ENCODE peak calls at places on chromosomes 1 and 21, in five cellular contexts. S, K, G, W and C are unnamed samples. For H3K4me1 and H3K27me3, the result is how much of the 10 kb centered on the place peaks cover.

GRCh38 chr1:81714636-81715035 is 86.1 kb upstream of the ADGRL2 start:
- DNase-seq in S (no peak), K (no peak), G (no peak), W (no peak), C (no peak)

GRCh38 chr1:112518186-112518585 is 9.4 kb downstream of the WNT2B start:
- DNase-seq in S (no peak), K (no peak), G (no peak), W (no peak), C (no peak)

GRCh38 chr21:34707876-34708325 is 39.1 kb downstream of the CLIC6 start:
- DNase-seq in S (no peak), K (no peak), G (peak), W (no peak), C (peak)

GRCh38 chr1:113788802-113789201 is 23.5 kb downstream of the RSBN1 start:
- DNase-seq in S (no peak), K (no peak), G (no peak), W (no peak), C (no peak)

GRCh38 chr1:64493864-64494263 is 23.9 kb downstream of the CACHD1 start:
- DNase-seq in S (peak), K (no peak), G (no peak), W (no peak), C (no peak)

GRCh38 chr1:238223067-238223640 is 332.4 kb upstream of the ZP4 start:
- DNase-seq in S (no peak), K (no peak), G (no peak), W (no peak), C (no peak)

GRCh38 chr1:63592536-63593302 is 492 bp upstream of the PGM1 start:
- DNase-seq in S (no peak), K (peak), G (no peak), W (no peak), C (no peak)

GRCh38 chr1:192263436-192263835 is 53.4 kb upstream of the RGS21 start:
- DNase-seq in S (no peak), K (no peak), G (no peak), W (no peak), C (no peak)

GRCh38 chr1:69421286-69421685 is 146.4 kb upstream of the LRRC7 start:
- DNase-seq in S (no peak), K (no peak), G (no peak), W (no peak), C (no peak)

GRCh38 chr1:245039196-245039595 is 115.6 kb upstream of the KIF26B start:
- DNase-seq in S (no peak), K (no peak), G (no peak), W (no peak), C (no peak)

GRCh38 chr1:53298163-53298685 is 29.6 kb downstream of the LRP8 start:
- DNase-seq in S (no peak), K (no peak), G (no peak), W (no peak), C (no peak)

GRCh38 chr1:3768811-3769390 is 3.6 kb upstream of the SMIM1 start:
- DNase-seq in S (no peak), K (no peak), G (no peak), W (no peak), C (no peak)

GRCh38 chr21:45228171-45228641 is 59.5 kb downstream of the POFUT2 start:
- DNase-seq in S (no peak), K (no peak), G (peak), W (no peak), C (peak)

GRCh38 chr1:93345633-93346471 is at the start of gene DR1:
- DNase-seq in S (peak), K (peak), G (peak), W (peak), C (peak)

GRCh38 chr1:29832471-29832870 is 596.1 kb downstream of the PTPRU start:
- DNase-seq in S (no peak), K (no peak), G (no peak), W (no peak), C (no peak)

GRCh38 chr1:3032970-3033794 is 11.9 kb downstream of the ACTRT2 start:
- DNase-seq in S (no peak), K (no peak), G (peak), W (peak), C (peak)

GRCh38 chr1:208430220-208430619 is 186.0 kb upstream of the PLXNA2 start:
- DNase-seq in S (no peak), K (no peak), G (no peak), W (no peak), C (no peak)

GRCh38 chr1:38991638-38992449 is 768 bp downstream of the AKIRIN1 start:
- DNase-seq in S (peak), K (peak), G (no peak), W (peak), C (no peak)

GRCh38 chr1:172699111-172699510 is 40.2 kb downstream of the FASLG start:
- DNase-seq in S (no peak), K (peak), G (peak), W (no peak), C (peak)

GRCh38 chr1:68970571-68970970 is 473.7 kb upstream of the DEPDC1 start:
- DNase-seq in S (no peak), K (no peak), G (no peak), W (no peak), C (no peak)

GRCh38 chr1:245678866-245679411 is 524.2 kb downstream of the KIF26B start:
- DNase-seq in S (peak), K (no peak), G (no peak), W (no peak), C (no peak)

GRCh38 chr1:83131692-83131955 is 867.3 kb downstream of the TTLL7 start:
- DNase-seq in S (no peak), K (no peak), G (no peak), W (no peak), C (no peak)

GRCh38 chr1:112882271-112882744 is 73.7 kb downstream of the SLC16A1 start:
- DNase-seq in S (no peak), K (no peak), G (no peak), W (no peak), C (no peak)

GRCh38 chr1:246492611-246493245 is 14.4 kb downstream of the SMYD3 start:
- DNase-seq in S (peak), K (peak), G (no peak), W (peak), C (no peak)

GRCh38 chr1:36384542-36385409 is 948 bp downstream of the STK40 start:
- DNase-seq in S (peak), K (peak), G (peak), W (peak), C (peak)

GRCh38 chr1:227388214-227388613 is 69.9 kb upstream of the CDC42BPA start:
- DNase-seq in S (no peak), K (no peak), G (no peak), W (no peak), C (no peak)

GRCh38 chr1:32972814-32973428 is 8.3 kb upstream of the RNF19B start:
- DNase-seq in S (peak), K (peak), G (no peak), W (peak), C (no peak)

GRCh38 chr1:31581821-31582810 is 5.8 kb downstream of the TINAGL1 start:
- DNase-seq in S (no peak), K (no peak), G (no peak), W (peak), C (no peak)

GRCh38 chr1:47371016-47371517 is 37.5 kb downstream of the CMPK1 start:
- DNase-seq in S (no peak), K (no peak), G (no peak), W (no peak), C (no peak)

GRCh38 chr1:62237361-62237760 is 42.7 kb downstream of the L1TD1 start:
- DNase-seq in S (no peak), K (no peak), G (no peak), W (no peak), C (no peak)

GRCh38 chr1:30702823-30703222 is 20.6 kb downstream of the MATN1 start:
- DNase-seq in S (no peak), K (no peak), G (no peak), W (no peak), C (no peak)

GRCh38 chr1:162578936-162579335 is 17.4 kb downstream of the UAP1 start:
- DNase-seq in S (no peak), K (no peak), G (no peak), W (no peak), C (no peak)

GRCh38 chr1:230867119-230867902 is 1.0 kb downstream of the C1orf198 start:
- DNase-seq in S (no peak), K (no peak), G (no peak), W (no peak), C (no peak)
- H3K4me1 ChIP-seq in S (under half), K (under half), G (under half), W (under half), C (under half)

GRCh38 chr1:181113061-181113695 is 24.7 kb downstream of the IER5 start:
- DNase-seq in S (no peak), K (no peak), G (no peak), W (no peak), C (no peak)
- H3K27ac ChIP-seq in S (no peak), K (peak), G (no peak), W (peak), C (no peak)

DNA sequence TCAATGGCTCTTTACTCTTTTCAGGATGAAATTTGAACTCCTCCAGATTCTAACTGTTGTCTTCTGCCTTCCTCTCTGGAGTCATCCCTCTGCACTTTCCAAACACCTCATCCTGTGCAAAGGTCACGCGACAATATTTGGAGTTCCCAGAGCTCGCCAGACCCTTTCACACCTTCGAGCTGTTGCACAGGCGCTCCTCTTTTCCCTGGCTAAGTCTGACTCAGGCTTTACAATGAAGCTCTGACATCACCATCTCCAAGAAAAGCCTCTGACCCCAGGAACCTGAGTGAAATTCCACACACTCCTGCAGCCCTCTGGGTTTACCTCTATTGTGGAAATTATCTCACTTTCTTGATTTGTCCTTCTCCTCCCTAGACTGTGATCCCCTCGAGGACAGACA is 270.3 kb downstream of the RGS7 start:
- DNase-seq in S (no peak), K (no peak), G (no peak), W (no peak), C (no peak)
- H3K27me3 ChIP-seq in S (under half), K (under half), G (under half), W (under half), C (under half)

DNA sequence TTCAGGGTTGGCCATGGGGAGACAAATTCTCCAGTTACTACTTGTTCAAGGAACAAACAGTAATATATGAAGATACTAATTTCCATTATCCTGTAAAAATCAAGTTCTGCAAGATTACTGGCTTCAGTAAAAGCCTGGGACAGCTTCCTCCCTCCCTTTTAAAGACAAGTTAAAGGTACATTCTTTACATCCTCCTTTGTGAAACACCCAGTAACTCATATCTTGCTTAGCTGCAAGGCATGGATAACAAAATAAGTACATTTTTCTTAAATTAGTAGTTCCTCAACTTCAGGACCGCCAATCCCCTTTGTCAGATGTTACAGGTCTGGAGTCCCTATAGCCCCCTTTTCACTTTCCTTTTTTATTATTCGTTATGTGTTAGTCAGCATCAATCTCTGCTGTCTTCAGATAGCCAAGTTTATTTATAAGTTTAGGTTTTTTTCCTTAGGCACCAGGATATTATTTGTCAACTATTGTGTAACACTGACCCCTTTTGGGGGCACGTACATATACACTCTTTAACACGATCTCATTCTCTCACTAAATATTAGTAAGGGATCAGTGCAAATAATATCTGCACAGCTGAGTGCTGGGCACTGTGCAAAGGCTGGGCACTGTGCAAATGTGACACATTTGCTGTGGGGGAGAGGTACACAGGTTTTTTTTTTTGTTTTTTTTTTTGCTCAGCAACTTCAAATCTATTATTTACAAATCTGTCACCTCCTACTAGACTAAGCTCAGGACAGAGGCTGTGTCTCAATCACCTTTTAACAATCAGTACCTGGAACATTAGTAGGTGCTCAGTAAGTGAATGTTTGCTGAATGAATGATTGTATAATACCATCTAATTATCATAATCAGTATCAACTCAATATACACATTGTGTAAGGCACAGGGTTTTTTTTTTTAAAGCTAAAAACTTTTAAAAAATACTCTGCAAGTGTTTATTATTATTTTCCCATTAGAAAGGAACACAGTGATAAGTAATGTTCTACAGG is 9.6 kb downstream of the ERRFI1 start:
- DNase-seq in S (no peak), K (no peak), G (no peak), W (no peak), C (no peak)
- H3K4me1 ChIP-seq in S (under half), K (under half), G (under half), W (half or more), C (under half)

GRCh38 chr1:21586222-21586621 is 77.0 kb downstream of the ALPL start:
- DNase-seq in S (no peak), K (no peak), G (no peak), W (no peak), C (no peak)

GRCh38 chr1:21586926-21587601 is 77.8 kb downstream of the ALPL start:
- DNase-seq in S (peak), K (no peak), G (no peak), W (peak), C (no peak)

GRCh38 chr1:21584096-21584495 is 74.9 kb downstream of the ALPL start:
- DNase-seq in S (no peak), K (no peak), G (no peak), W (no peak), C (no peak)

GRCh38 chr1:21587602-21587953 is 78.4 kb downstream of the ALPL start:
- DNase-seq in S (no peak), K (no peak), G (no peak), W (no peak), C (no peak)

DNA sequence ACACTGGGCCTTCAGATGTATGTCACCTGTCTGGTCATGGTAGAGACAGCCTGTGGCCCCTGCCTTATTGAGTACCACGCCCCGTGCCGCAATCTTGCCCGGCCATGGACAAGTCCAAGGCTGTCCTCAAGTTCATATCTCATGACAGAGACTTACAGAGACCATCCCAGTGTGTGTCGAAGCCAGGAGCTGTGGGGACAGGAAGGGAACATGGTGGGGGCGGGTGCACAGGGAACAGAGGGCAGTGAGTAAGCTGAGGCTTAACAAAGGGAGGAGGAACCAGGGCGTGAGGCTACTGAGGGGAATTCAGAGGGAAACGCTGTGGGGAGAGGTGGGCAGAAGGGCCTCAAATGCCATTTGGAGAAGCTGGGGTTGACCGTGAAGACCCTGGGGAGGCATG is 75.8 kb downstream of the ALPL start:
- DNase-seq in S (no peak), K (no peak), G (no peak), W (no peak), C (no peak)
- H3K27ac ChIP-seq in S (no peak), K (no peak), G (no peak), W (no peak), C (no peak)

GRCh38 chr1:17525065-17525464 is 14.4 kb upstream of the ARHGEF10L start:
- DNase-seq in S (no peak), K (no peak), G (no peak), W (no peak), C (no peak)
- H3K27me3 ChIP-seq in S (under half), K (under half), G (under half), W (under half), C (under half)

GRCh38 chr1:16014509-16015482 is 3.0 kb downstream of the HSPB7 start:
- DNase-seq in S (no peak), K (peak), G (no peak), W (no peak), C (no peak)
- H3K4me1 ChIP-seq in S (under half), K (under half), G (under half), W (under half), C (under half)